ENCODE peak calls at places on chromosome 21, in seven cellular contexts. I is HepG2, M is GM12891, C is SK-N-SH, G is GM12878, V is H1, W is K562. S is an unnamed sample.

GRCh38 chr21:37193006-37193405 is 74.1 kb downstream of the VPS26C start:
- DNase-seq in I (no peak), M (no peak), C (no peak), G (no peak), V (no peak), W (no peak), S (no peak)

GRCh38 chr21:35990609-35991008 is 69.7 kb downstream of the SETD4 start:
- DNase-seq in I (no peak), M (no peak), C (no peak), G (no peak), V (no peak), W (no peak), S (no peak)

GRCh38 chr21:34065015-34065414 is 8.4 kb upstream of the MRPS6 start:
- DNase-seq in I (no peak), M (no peak), C (no peak), G (no peak), V (no peak), W (no peak), S (no peak)

GRCh38 chr21:33799378-33800090 is 116.1 kb downstream of the ATP5PO start:
- DNase-seq in I (no peak), M (no peak), C (no peak), G (no peak), V (no peak), W (no peak), S (no peak)

GRCh38 chr21:37746849-37747248 is 169.4 kb downstream of the KCNJ6 start:
- DNase-seq in I (no peak), M (no peak), C (no peak), G (no peak), V (no peak), W (no peak), S (no peak)

GRCh38 chr21:31514598-31514997 is 144.9 kb upstream of the SOD1 start:
- DNase-seq in I (no peak), M (no peak), C (peak), G (no peak), V (peak), W (no peak), S (no peak)

GRCh38 chr21:33642896-33643657 is 776 bp downstream of the ITSN1 start:
- DNase-seq in I (no peak), M (no peak), C (peak), G (no peak), V (peak), W (peak), S (peak)

GRCh38 chr21:30329203-30329868 is 8.2 kb downstream of the KRTAP27-1 start:
- DNase-seq in I (no peak), M (no peak), C (no peak), G (no peak), V (no peak), W (no peak), S (no peak)

GRCh38 chr21:43289442-43289841 is 120.6 kb downstream of the CRYAA start:
- DNase-seq in I (no peak), M (no peak), C (no peak), G (no peak), V (no peak), W (no peak), S (no peak)

GRCh38 chr21:28906841-28907240 is 85.8 kb downstream of the LTN1 start:
- DNase-seq in I (no peak), M (no peak), C (no peak), G (no peak), V (no peak), W (no peak), S (no peak)

DNA sequence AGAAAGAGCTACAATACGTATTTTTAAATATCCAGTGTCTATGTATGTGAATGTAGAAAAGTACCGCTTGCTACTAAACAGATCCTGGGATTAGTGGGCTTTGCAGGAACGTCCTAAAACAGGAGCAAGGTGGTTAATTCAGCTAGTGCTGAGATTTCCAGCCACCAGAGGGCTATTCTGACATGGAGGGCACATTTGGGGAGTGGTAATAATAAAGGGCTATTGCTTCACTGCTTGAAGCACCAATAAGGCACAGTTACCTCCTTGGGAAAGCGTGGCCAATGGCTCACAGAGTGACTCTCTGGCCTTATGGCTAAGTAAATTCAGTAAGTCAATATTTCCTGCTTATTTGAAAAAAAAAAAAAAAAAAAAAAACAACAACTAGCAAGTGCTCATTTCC is 152.4 kb downstream of the GABPA start:
- DNase-seq in I (no peak), M (no peak), C (no peak), G (no peak), V (no peak), W (no peak), S (no peak)
- TF ChIP-seq TAF1 in I (no peak), M (no peak), C (no peak), G (no peak), V (no peak), W (no peak), S (no peak)

GRCh38 chr21:16004523-16004922 is 274.7 kb downstream of the USP25 start:
- DNase-seq in I (no peak), M (no peak), C (no peak), G (no peak), V (no peak), W (no peak), S (no peak)

GRCh38 chr21:16004121-16004520 is 274.3 kb downstream of the USP25 start:
- DNase-seq in I (no peak), M (no peak), C (no peak), G (no peak), V (no peak), W (no peak), S (no peak)

GRCh38 chr21:16007933-16008332 is 278.2 kb downstream of the USP25 start:
- DNase-seq in I (no peak), M (no peak), C (no peak), G (no peak), V (no peak), W (no peak), S (no peak)

GRCh38 chr21:15999741-16000140 is 270.0 kb downstream of the USP25 start:
- DNase-seq in I (no peak), M (no peak), C (no peak), G (no peak), V (no peak), W (no peak), S (no peak)

GRCh38 chr21:16002872-16003466 is 273.2 kb downstream of the USP25 start:
- DNase-seq in I (no peak), M (no peak), C (peak), G (no peak), V (no peak), W (no peak), S (no peak)
- TF ChIP-seq TAF1 in I (no peak), M (no peak), C (no peak), G (no peak), V (no peak), W (no peak), S (no peak)

DNA sequence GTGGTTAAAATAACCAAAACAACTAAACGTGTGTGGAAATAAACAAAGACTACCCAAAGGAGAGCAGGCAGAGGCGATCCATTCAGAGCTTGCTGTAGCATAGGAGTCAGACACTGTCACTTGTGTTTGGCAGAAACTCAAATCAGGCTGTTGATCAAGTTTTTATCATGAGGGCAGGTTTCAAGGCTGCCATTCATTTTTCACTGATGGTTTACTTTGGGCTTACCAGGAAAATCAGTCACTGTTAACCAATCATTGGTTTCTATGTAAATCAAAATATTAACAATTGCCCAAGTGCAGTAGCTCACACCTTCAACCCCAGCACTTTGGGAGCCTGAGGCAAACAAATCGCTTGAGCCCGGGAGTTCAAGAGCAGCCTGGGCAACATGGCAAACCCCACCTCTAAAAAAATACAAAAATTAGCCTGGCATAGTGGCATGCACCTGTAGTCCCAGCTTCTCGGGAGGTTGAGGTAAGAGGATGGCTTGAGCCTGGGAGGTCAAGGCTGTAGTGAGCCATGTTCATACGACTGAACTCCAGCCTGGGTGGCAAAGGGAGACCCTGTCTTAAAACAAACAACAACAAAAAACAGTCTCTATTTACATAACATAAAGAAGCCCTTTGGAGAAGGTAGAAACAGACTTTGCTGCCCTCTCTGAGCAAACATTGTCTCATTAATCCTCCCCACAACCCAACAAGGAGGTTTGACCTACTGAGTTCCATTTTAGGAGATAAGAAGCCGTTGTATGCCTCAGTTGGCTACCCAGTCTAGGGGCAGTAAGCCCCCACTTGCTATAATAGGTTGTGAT is 21.1 kb upstream of the ETS2 start:
- DNase-seq in I (peak), M (no peak), C (no peak), G (no peak), V (no peak), W (no peak), S (no peak)
- TF ChIP-seq TAF1 in I (no peak), M (no peak), C (no peak), G (no peak), V (no peak), W (no peak), S (no peak)

GRCh38 chr21:27645285-27645684 is 678.4 kb upstream of the ADAMTS5 start:
- DNase-seq in I (no peak), M (no peak), C (no peak), G (no peak), V (no peak), W (no peak), S (no peak)
- TF ChIP-seq TAF1 in I (no peak), M (no peak), C (no peak), G (no peak), V (no peak), W (no peak), S (no peak)

GRCh38 chr21:44893948-44894656 is 20.6 kb upstream of the PTTG1IP start:
- DNase-seq in I (no peak), M (no peak), C (no peak), G (no peak), V (no peak), W (no peak), S (no peak)

GRCh38 chr21:44892095-44892494 is 18.6 kb upstream of the PTTG1IP start:
- DNase-seq in I (no peak), M (no peak), C (no peak), G (no peak), V (no peak), W (no peak), S (no peak)

GRCh38 chr21:44891631-44892031 is 18.1 kb upstream of the PTTG1IP start:
- DNase-seq in I (no peak), M (no peak), C (no peak), G (no peak), V (no peak), W (no peak), S (no peak)

GRCh38 chr21:44893278-44893556 is 19.7 kb upstream of the PTTG1IP start:
- DNase-seq in I (no peak), M (no peak), C (no peak), G (no peak), V (no peak), W (no peak), S (no peak)

GRCh38 chr21:44892536-44893277 is 19.2 kb upstream of the PTTG1IP start:
- DNase-seq in I (no peak), M (peak), C (peak), G (no peak), V (peak), W (peak), S (peak)
- TF ChIP-seq TAF1 in I (no peak), M (no peak), C (no peak), G (no peak), V (no peak), W (no peak), S (no peak)

GRCh38 chr21:45385549-45386050 is 19.4 kb upstream of the COL18A1 start:
- DNase-seq in I (no peak), M (no peak), C (no peak), G (no peak), V (no peak), W (no peak), S (no peak)
- TF ChIP-seq TAF1 in I (no peak), M (no peak), C (no peak), G (no peak), V (no peak), W (no peak), S (no peak)

S was measured in GM12892.